ENCODE peak calls at places on chromosomes 2 and 18, in five cellular contexts. P, O, I, D and U are unnamed samples. For H3K9me3, the result is how much of the 10 kb centered on the place peaks cover.

GRCh38 chr18:21191596-21192307 is 50.3 kb upstream of the GREB1L start:
- DNase-seq in D (peak), P (peak), I (peak), O (peak), U (no peak)

GRCh38 chr2:19899853-19900525 is 1.8 kb downstream of the TTC32 start:
- DNase-seq in O (no peak), D (no peak), P (peak), I (peak), U (no peak)

GRCh38 chr2:102110168-102110567 is 32.4 kb upstream of the IL1R1 start:
- DNase-seq in D (no peak), O (no peak), I (no peak), P (no peak), U (no peak)

GRCh38 chr2:127619901-127620705 is 25.9 kb upstream of the GPR17 start:
- DNase-seq in O (no peak), P (no peak), D (peak), I (no peak), U (no peak)

GRCh38 chr2:88582030-88582429 is 45.2 kb downstream of the EIF2AK3 start:
- DNase-seq in I (no peak), D (no peak), P (no peak), O (no peak), U (no peak)

GRCh38 chr2:207253946-207254345 is 88.2 kb upstream of the KLF7 start:
- DNase-seq in D (no peak), P (no peak), O (peak), I (no peak), U (no peak)

GRCh38 chr2:8087480-8087840 is 594.4 kb upstream of the ID2 start:
- DNase-seq in P (no peak), D (no peak), I (no peak), O (no peak), U (no peak)

GRCh38 chr2:103809390-103809789 is 1044.5 kb upstream of the POU3F3 start:
- DNase-seq in D (no peak), O (no peak), P (no peak), I (no peak), U (no peak)

GRCh38 chr2:122949523-122949922 is 1075.6 kb upstream of the CNTNAP5 start:
- DNase-seq in O (no peak), P (no peak), I (no peak), D (no peak), U (no peak)

GRCh38 chr2:220601674-220602073 is 970.4 kb downstream of the EPHA4 start:
- DNase-seq in I (no peak), D (no peak), P (no peak), O (no peak), U (no peak)

GRCh38 chr2:7572460-7572859 is 655.2 kb downstream of the RNF144A start:
- DNase-seq in P (no peak), O (no peak), D (no peak), I (no peak), U (no peak)

GRCh38 chr18:6741290-6741689 is 11.8 kb downstream of the ARHGAP28 start:
- DNase-seq in O (peak), P (no peak), I (peak), D (no peak), U (no peak)

GRCh38 chr2:172968061-172968469 is 107.6 kb upstream of the MAP3K20 start:
- DNase-seq in P (peak), D (no peak), I (no peak), O (no peak), U (no peak)

GRCh38 chr2:14722919-14723559 is 90.5 kb downstream of the LRATD1 start:
- DNase-seq in I (no peak), P (no peak), D (no peak), O (no peak), U (no peak)

GRCh38 chr2:30234180-30234971 is 3.0 kb downstream of the LBH start:
- DNase-seq in P (peak), I (no peak), O (peak), D (no peak), U (no peak)

GRCh38 chr2:239290618-239291504 is 110.0 kb downstream of the HDAC4 start:
- DNase-seq in O (no peak), I (no peak), P (no peak), D (no peak), U (no peak)

GRCh38 chr2:85583667-85584353 is 421 bp upstream of the VAMP5 start:
- DNase-seq in P (peak), D (no peak), O (no peak), I (no peak), U (no peak)

GRCh38 chr2:95325590-95326432 is 28.7 kb downstream of the KCNIP3 start:
- DNase-seq in I (no peak), P (no peak), O (no peak), D (no peak), U (no peak)

GRCh38 chr18:58243401-58243800 is 199.4 kb downstream of the NEDD4L start:
- DNase-seq in I (no peak), P (no peak), D (no peak), O (no peak), U (no peak)

GRCh38 chr2:118430510-118431187 is 342.4 kb downstream of the INSIG2 start:
- DNase-seq in D (no peak), O (peak), P (no peak), I (no peak), U (no peak)

GRCh38 chr2:100437751-100438150 is 20.3 kb upstream of the CHST10 start:
- DNase-seq in D (no peak), P (no peak), I (no peak), O (no peak), U (no peak)

GRCh38 chr18:78768221-78768620 is 211.4 kb upstream of the SALL3 start:
- DNase-seq in I (no peak), D (no peak), P (no peak), O (no peak), U (no peak)

GRCh38 chr18:79634186-79634585 is 45.4 kb upstream of the CTDP1 start:
- DNase-seq in I (no peak), P (no peak), O (no peak), D (no peak), U (no peak)

GRCh38 chr18:57075716-57076400 is 71.0 kb upstream of the BOD1L2 start:
- DNase-seq in I (no peak), P (no peak), D (no peak), O (no peak), U (no peak)

GRCh38 chr2:236168110-236169067 is at the start of gene GBX2:
- DNase-seq in D (peak), O (peak), I (peak), P (no peak), U (no peak)

GRCh38 chr2:218992703-218993344 is 398 bp downstream of the CRYBA2 start:
- DNase-seq in P (no peak), D (no peak), O (no peak), I (no peak), U (no peak)

GRCh38 chr2:213723707-213724106 is 439.4 kb downstream of the SPAG16 start:
- DNase-seq in P (no peak), D (no peak), I (no peak), O (no peak), U (no peak)

GRCh38 chr2:157246212-157247067 is 11.1 kb upstream of the GALNT5 start:
- DNase-seq in P (no peak), I (no peak), D (no peak), O (peak), U (peak)

GRCh38 chr2:152413228-152414030 is 78.5 kb downstream of the FMNL2 start:
- DNase-seq in I (no peak), O (no peak), D (no peak), P (peak), U (no peak)

GRCh38 chr2:108923736-108924443 is 65.1 kb downstream of the EDAR start:
- DNase-seq in I (no peak), O (no peak), D (no peak), P (no peak), U (no peak)

GRCh38 chr2:113965644-113966043 is 75.8 kb downstream of the ACTR3 start:
- DNase-seq in O (no peak), P (peak), D (peak), I (peak), U (no peak)

GRCh38 chr18:23283933-23284430 is 148.7 kb downstream of the CABLES1 start:
- DNase-seq in D (peak), O (peak), I (no peak), P (peak), U (peak)

GRCh38 chr18:60552948-60553347 is 180.4 kb upstream of the MC4R start:
- DNase-seq in P (no peak), O (no peak), I (no peak), D (no peak), U (no peak)

GRCh38 chr2:117985092-117985491 is 28.8 kb downstream of the CCDC93 start:
- DNase-seq in D (no peak), P (no peak), I (no peak), O (no peak), U (no peak)

GRCh38 chr2:190679813-190680591 is 31.1 kb downstream of the NAB1 start:
- DNase-seq in P (peak), I (peak), O (peak), D (peak), U (peak)

GRCh38 chr2:64643838-64644219 is 9.9 kb downstream of the SERTAD2 start:
- DNase-seq in O (no peak), P (no peak), I (peak), D (no peak), U (no peak)

GRCh38 chr2:64646007-64646880 is 7.5 kb downstream of the SERTAD2 start:
- DNase-seq in P (peak), D (peak), O (peak), I (peak), U (peak)

GRCh38 chr2:64641585-64641984 is 12.1 kb downstream of the SERTAD2 start:
- DNase-seq in I (peak), P (no peak), O (no peak), D (no peak), U (no peak)

GRCh38 chr2:64644240-64645013 is 9.3 kb downstream of the SERTAD2 start:
- DNase-seq in O (peak), P (peak), D (peak), I (peak), U (no peak)

DNA sequence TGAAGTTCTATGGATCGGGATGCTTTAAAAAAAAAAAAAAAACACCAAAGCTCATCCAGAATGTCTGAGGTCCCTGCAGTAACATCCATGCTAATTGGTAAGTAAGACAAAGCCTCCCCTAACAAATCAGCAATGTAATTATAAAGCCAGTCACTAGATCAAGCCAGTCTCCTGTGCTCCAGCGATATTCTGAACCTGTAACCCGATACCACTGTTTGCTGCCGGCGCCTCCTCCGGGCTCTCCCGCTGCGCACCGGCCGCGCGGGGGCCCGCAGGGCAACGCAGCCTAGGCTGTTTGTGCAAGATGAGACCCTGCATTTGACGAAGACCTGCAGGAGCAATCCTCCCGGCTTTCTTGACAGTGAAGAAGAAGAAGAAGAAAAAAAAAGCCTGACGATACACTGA is 8.7 kb downstream of the SERTAD2 start:
- DNase-seq in I (peak), P (peak), O (peak), D (peak), U (no peak)
- TF ChIP-seq HDAC2 in I (no peak), P (peak), O (no peak), D (peak), U (no peak)

GRCh38 chr2:3349211-3349693 is 28.4 kb downstream of the EIPR1 start:
- DNase-seq in D (no peak), I (no peak), O (no peak), P (no peak), U (no peak)
- H3K4me3 ChIP-seq in D (no peak), I (no peak), O (no peak), P (no peak), U (no peak)

GRCh38 chr2:105990624-105991023 is 203.5 kb downstream of the UXS1 start:
- DNase-seq in D (no peak), O (no peak), P (no peak), I (no peak), U (no peak)
- H3K9me3 ChIP-seq in D (half or more), O (under half), P (under half), I (under half), U (under half)

GRCh38 chr18:35386600-35387366 is 9.6 kb upstream of the ZNF396 start:
- DNase-seq in O (peak), I (peak), D (peak), P (peak), U (no peak)

GRCh38 chr18:35392375-35392774 is 15.2 kb upstream of the ZNF396 start:
- DNase-seq in O (no peak), I (no peak), P (no peak), D (no peak), U (no peak)

GRCh38 chr18:35387367-35387685 is 10.2 kb upstream of the ZNF396 start:
- DNase-seq in O (no peak), I (no peak), D (no peak), P (no peak), U (no peak)

GRCh38 chr18:35390956-35391695 is 14.0 kb upstream of the ZNF396 start:
- DNase-seq in P (no peak), O (no peak), D (no peak), I (no peak), U (no peak)

DNA sequence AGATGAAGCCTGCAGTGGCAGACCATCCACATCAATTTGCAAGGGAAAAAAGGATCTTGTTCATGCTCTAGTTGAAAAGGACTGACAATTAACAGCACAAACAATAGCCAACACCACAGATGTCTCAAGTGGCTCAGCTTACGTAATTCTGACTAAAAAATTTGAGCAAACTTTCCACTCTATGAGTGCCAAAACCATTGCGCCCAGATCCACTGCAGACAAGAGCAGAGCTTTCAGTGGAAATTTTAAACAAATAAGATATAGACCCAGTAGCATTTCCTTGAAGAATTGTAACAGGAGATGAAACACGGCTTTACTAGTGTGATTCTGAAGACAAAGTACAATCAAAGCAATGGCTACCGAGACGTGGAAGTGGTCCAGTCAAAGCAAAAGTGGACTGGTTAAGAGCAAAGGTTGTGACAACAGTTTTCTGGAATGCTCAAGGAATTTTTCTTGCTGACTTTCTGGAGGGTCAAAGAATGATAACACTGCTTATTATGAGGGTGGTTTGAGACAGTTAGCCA is 12.0 kb upstream of the ZNF396 start:
- DNase-seq in P (no peak), O (no peak), I (no peak), D (no peak), U (no peak)
- TF ChIP-seq HDAC2 in P (no peak), O (no peak), I (no peak), D (no peak), U (no peak)

DNA sequence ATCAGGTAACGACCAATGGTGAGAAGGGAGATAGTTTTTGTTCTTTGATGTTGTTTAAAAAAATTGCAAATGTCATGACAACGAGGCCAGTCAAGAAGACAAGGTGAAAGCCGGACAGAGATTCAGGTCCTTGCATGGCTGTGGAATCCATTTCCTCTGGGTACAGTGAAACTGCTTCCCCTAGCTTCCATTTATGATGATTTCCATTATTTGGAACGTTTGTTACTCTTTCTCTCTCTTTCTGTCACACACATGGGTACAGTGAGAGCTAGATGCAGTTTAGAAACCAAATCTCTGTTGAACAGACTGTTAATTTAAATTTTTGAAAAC is 57.4 kb upstream of the MSH2 start:
- DNase-seq in I (no peak), P (peak), D (no peak), O (no peak), U (no peak)
- H3K4me3 ChIP-seq in I (no peak), P (peak), D (peak), O (peak), U (no peak)

GRCh38 chr2:119788751-119789150 is 29.0 kb downstream of the PTPN4 start:
- DNase-seq in P (no peak), D (no peak), O (no peak), I (no peak), U (no peak)
- H3K9me3 ChIP-seq in P (under half), D (under half), O (under half), I (under half), U (under half)

GRCh38 chr2:226932443-226932842 is 96.6 kb downstream of the RHBDD1 start:
- DNase-seq in O (no peak), D (no peak), I (no peak), P (no peak), U (no peak)

DNA sequence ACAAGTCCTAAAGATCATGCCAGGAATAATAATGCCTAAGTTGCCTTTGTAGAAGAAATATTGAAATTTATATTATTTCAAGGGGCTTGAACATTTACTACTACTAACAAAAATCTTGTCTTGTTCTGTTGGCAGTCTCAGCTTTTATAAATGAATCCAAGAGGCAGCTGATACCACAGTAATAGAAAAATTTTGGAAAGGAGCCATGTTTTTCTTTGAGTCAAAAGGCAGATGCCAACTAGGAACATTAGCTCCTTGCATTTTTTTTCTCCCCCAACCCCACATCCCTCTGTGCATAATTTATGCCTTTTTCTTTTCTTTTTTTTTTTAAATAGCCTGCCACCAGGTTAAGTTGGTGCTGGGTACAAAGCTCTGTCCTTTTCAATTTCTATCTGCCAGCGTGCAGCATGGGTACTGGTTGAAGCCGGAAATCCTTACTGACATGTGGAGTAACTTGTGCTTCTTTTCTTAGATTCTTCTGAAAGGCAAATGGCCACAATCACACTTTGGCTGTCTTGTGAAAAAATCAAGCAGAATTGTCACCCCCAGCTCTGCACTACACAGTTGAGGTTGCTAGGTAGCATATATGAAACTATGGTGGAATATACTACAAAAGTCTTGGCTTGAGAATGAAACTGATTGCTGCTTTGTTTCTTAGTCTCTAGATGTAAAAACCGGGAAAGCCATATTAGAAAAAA is 98.8 kb downstream of the RHBDD1 start:
- DNase-seq in D (no peak), O (no peak), I (no peak), P (no peak), U (no peak)
- TF ChIP-seq HDAC2 in D (no peak), O (no peak), I (no peak), P (no peak), U (no peak)

GRCh38 chr18:32802606-32803451 is 30.0 kb upstream of the KLHL14 start:
- DNase-seq in P (peak), O (no peak), D (no peak), I (no peak), U (no peak)

GRCh38 chr18:32805354-32805753 is 32.5 kb upstream of the KLHL14 start:
- DNase-seq in I (no peak), O (no peak), D (no peak), P (no peak), U (no peak)

GRCh38 chr18:32801236-32801635 is 28.4 kb upstream of the KLHL14 start:
- DNase-seq in I (no peak), O (no peak), D (no peak), P (no peak), U (no peak)

GRCh38 chr18:32804126-32804888 is 31.5 kb upstream of the KLHL14 start:
- DNase-seq in I (no peak), O (no peak), P (peak), D (no peak), U (no peak)

DNA sequence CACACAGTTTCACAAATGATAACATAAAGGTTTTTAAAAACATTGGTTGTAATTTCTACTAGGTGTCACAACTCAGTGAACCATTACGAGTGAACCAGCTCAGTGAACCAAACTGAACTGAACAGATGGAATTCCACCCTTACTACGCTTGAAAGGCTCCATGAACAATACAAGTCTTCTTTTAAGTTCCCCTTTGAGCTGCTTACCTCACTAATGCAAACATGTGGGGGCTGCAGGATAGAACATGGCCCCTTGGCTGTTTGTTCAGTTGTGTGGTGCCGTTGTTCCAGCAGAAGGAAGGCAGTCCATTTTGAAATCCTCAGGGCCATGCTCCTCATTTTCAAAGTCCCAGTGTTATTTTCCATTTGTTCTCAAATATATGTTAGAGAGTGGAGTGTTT is 30.7 kb upstream of the KLHL14 start:
- DNase-seq in D (no peak), I (no peak), P (peak), O (no peak), U (peak)
- H3K4me3 ChIP-seq in D (no peak), I (no peak), P (no peak), O (no peak), U (no peak)

GRCh38 chr2:164515030-164515429 is 106.3 kb downstream of the GRB14 start:
- DNase-seq in O (no peak), P (no peak), D (no peak), I (no peak), U (no peak)
- H3K9me3 ChIP-seq in O (under half), P (under half), D (under half), I (under half), U (under half)

DNA sequence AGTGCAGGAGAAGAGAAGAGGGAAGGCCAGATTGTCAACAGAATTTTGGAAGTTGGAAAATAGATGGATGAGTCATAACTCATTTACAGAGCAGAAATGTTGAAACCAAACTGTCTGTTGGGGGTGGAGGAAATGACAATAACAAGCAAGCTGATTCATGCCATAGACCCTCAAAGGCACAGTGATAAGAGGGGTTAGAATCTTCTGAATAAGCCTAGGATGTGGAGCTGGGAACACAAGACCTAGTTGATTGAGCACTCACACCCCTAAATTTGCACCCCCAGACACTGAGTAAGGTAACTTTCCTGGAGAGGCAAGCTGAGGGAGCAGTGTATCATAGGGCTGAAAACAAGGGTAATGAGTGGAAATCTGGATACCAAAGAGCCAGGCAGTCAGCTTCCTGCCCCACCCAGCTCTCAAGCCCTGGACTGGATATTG is 141.4 kb downstream of the SCG2 start:
- DNase-seq in I (no peak), P (no peak), O (peak), D (no peak), U (no peak)
- TF ChIP-seq HDAC2 in I (no peak), P (no peak), O (no peak), D (no peak), U (no peak)